ENCODE peak calls at places on chromosomes 2 and 18, in five cellular contexts. T is OCI-LY7, Y is fibroblast of lung, E is GM12878, F is hepatocyte. P is an unnamed sample.

GRCh38 chr2:105257981-105258380 is 16.4 kb downstream of the GPR45 start:
- DNase-seq in F (no peak), T (no peak), Y (no peak), E (no peak), P (no peak)

GRCh38 chr2:119550346-119550745 is 6.1 kb downstream of the CFAP221 start:
- DNase-seq in E (no peak), T (no peak), Y (no peak), F (no peak), P (no peak)

GRCh38 chr2:164335947-164336346 is 285.3 kb downstream of the GRB14 start:
- DNase-seq in F (no peak), T (no peak), E (no peak), Y (no peak), P (peak)

GRCh38 chr2:84701880-84702279 is 179.0 kb downstream of the TRABD2A start:
- DNase-seq in E (no peak), Y (peak), F (no peak), T (no peak), P (no peak)

GRCh38 chr18:6118080-6118479 is 222.8 kb upstream of the TMEM200C start:
- DNase-seq in T (no peak), Y (no peak), E (no peak), F (no peak), P (no peak)

GRCh38 chr2:50614056-50614455 is 417.9 kb downstream of the NRXN1 start:
- DNase-seq in F (no peak), E (no peak), T (no peak), Y (peak), P (no peak)

GRCh38 chr2:120533625-120534024 is 187.7 kb downstream of the INHBB start:
- DNase-seq in E (no peak), T (no peak), F (no peak), Y (no peak), P (no peak)

GRCh38 chr2:222797308-222797707 is 63.5 kb upstream of the ACSL3 start:
- DNase-seq in T (peak), F (no peak), Y (peak), E (no peak), P (peak)

GRCh38 chr2:50838316-50838715 is 193.6 kb downstream of the NRXN1 start:
- DNase-seq in T (no peak), Y (no peak), F (no peak), E (no peak), P (no peak)

GRCh38 chr2:23606968-23607367 is 222.0 kb downstream of the KLHL29 start:
- DNase-seq in T (no peak), F (no peak), E (no peak), Y (peak), P (no peak)

GRCh38 chr2:178204987-178205386 is 10.7 kb downstream of the OSBPL6 start:
- DNase-seq in F (no peak), Y (no peak), E (no peak), T (no peak), P (no peak)

GRCh38 chr2:241308267-241308666 is 7.2 kb downstream of the HDLBP start:
- DNase-seq in E (no peak), Y (no peak), T (no peak), F (no peak), P (no peak)

GRCh38 chr2:180359522-180360282 is 352.6 kb upstream of the CWC22 start:
- DNase-seq in T (peak), Y (no peak), E (peak), F (no peak), P (peak)

GRCh38 chr2:54103454-54104314 is 11.7 kb upstream of the ACYP2 start:
- DNase-seq in T (peak), F (peak), E (no peak), Y (peak), P (peak)

GRCh38 chr18:9914334-9914583 is 443 bp downstream of the VAPA start:
- DNase-seq in E (no peak), F (no peak), T (no peak), Y (no peak), P (peak)

GRCh38 chr2:20451761-20452499 is 5.1 kb downstream of the RHOB start:
- DNase-seq in F (no peak), T (no peak), Y (no peak), E (no peak), P (no peak)

GRCh38 chr2:69382547-69382946 is 4.5 kb downstream of the GFPT1 start:
- DNase-seq in F (no peak), E (no peak), Y (no peak), T (no peak), P (no peak)

GRCh38 chr2:86301711-86302202 is 35.7 kb downstream of the REEP1 start:
- DNase-seq in T (no peak), F (no peak), Y (no peak), E (no peak), P (no peak)

GRCh38 chr2:68548396-68548795 is 81.0 kb downstream of the APLF start:
- DNase-seq in T (no peak), F (no peak), E (no peak), Y (peak), P (no peak)

GRCh38 chr18:48868468-48869466 is 82.0 kb downstream of the SMAD7 start:
- DNase-seq in T (peak), Y (no peak), F (peak), E (peak), P (no peak)

DNA sequence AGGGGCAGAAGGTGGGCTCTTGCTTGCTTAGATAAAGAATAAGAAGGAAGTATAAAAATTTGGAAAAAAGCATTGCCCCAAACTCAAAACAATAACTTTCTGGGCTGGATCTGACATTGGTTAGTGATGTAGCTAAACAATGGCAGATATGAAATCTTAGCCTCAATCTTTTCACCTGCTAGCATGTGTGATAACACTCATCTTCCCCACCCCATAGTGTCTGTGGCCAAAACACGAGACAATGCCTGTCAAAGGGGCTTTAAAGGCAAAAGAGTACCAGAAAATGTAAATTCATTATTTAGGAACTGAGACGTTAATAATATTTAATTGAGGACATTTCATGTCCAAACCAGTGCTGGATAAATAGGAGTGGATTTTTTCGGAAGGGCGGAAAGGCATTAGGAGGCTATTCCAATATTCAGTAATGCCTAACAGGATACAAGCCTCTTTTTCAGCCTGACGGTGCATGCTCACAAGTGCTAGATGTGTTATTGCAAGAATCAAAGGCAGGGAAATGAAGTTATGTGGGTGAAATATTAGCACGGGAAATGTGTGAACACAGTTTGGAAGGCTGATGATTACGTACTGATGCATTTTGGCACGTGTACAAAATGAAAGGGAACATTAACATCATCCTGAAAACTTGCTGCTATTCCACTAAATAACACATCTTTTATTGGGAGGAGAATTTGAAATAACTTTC is 395.7 kb downstream of the GALR1 start:
- DNase-seq in F (no peak), T (no peak), E (no peak), Y (no peak), P (no peak)
- H3K4me2 ChIP-seq in F (no peak), T (no peak), E (no peak), Y (no peak), P (no peak)

GRCh38 chr18:63311481-63312409 is 7.8 kb downstream of the BCL2 start:
- DNase-seq in Y (no peak), T (no peak), E (peak), F (no peak), P (no peak)
- H3K4me2 ChIP-seq in Y (no peak), T (peak), E (peak), F (no peak), P (no peak)

GRCh38 chr2:228698963-228699362 is 517.5 kb upstream of the SPHKAP start:
- DNase-seq in Y (no peak), E (no peak), F (no peak), T (no peak), P (no peak)

GRCh38 chr2:228701506-228701905 is 520.0 kb upstream of the SPHKAP start:
- DNase-seq in Y (no peak), F (no peak), E (no peak), T (no peak), P (no peak)

GRCh38 chr2:228699400-228699799 is 517.9 kb upstream of the SPHKAP start:
- DNase-seq in E (no peak), T (no peak), F (no peak), Y (peak), P (no peak)

GRCh38 chr2:228700638-228701037 is 519.2 kb upstream of the SPHKAP start:
- DNase-seq in Y (peak), T (no peak), E (no peak), F (no peak), P (no peak)

GRCh38 chr2:228699888-228700287 is 518.4 kb upstream of the SPHKAP start:
- DNase-seq in Y (no peak), T (no peak), F (no peak), E (no peak), P (no peak)
- H3K4me2 ChIP-seq in Y (no peak), T (no peak), F (no peak), E (no peak), P (no peak)

DNA sequence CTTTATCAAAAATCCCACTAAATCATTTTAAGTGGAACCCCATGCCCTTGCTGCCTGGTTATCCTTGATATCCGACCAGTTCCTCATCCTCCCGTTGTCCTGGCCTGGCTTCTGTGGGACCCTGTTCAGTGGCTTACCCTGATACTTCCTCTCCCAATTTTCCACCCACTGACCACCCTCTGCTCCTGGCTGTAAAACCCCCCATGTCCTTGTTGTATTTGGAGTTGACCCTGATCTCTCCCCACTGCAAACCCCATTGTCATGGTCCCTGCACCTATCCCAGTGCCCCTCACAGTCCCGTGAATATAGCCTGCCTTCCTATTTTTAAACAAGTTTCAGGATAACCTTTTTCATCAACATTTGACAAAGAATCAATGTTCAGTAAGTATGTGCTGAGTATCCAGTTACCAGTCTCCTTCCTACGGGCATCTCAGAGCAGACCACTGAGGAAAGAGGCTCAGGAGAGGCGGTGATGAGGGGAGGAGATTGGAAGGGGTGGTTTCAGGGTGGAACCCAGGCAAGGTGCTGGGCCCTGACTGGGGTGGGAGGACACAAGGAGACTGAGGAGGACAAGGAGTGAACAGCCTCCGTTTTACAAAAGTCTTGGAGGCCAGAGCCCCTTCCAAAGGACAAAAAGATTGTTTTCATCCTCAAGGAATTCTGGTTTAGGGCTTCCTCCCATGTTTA is 131.8 kb downstream of the PXDN start:
- DNase-seq in F (no peak), T (no peak), E (no peak), Y (no peak), P (no peak)
- H3K4me2 ChIP-seq in F (no peak), T (no peak), E (no peak), Y (no peak), P (no peak)

GRCh38 chr2:146278881-146279280 is 1565.9 kb upstream of the ACVR2A start:
- DNase-seq in E (no peak), T (no peak), Y (no peak), F (no peak), P (no peak)
- H3K4me2 ChIP-seq in E (no peak), T (no peak), Y (no peak), F (no peak), P (no peak)

GRCh38 chr2:215434447-215435260 is 1.2 kb downstream of the FN1 start:
- DNase-seq in F (no peak), T (no peak), Y (peak), E (no peak), P (peak)
- H3K4me2 ChIP-seq in F (peak), T (no peak), Y (peak), E (no peak), P (peak)

P was measured in GM23338.